ENCODE peak calls at places on chromosomes 7 and 10, in four cellular contexts. Z is left lung; W is CD8-positive, alpha-beta T cell; A is brain microvascular endothelial cell. X is an unnamed sample.

GRCh38 chr10:27143686-27144085 is 10.5 kb downstream of the YME1L1 start:
- DNase-seq in Z (no peak), A (no peak), W (no peak), X (no peak)

GRCh38 chr7:155216475-155217272 is 81.0 kb upstream of the INSIG1 start:
- DNase-seq in W (no peak), Z (no peak), A (no peak), X (no peak)

GRCh38 chr7:131506597-131506996 is 49.8 kb downstream of the PODXL start:
- DNase-seq in W (no peak), Z (no peak), A (no peak), X (no peak)

GRCh38 chr10:74799840-74800239 is 26.6 kb upstream of the KAT6B start:
- DNase-seq in W (no peak), Z (no peak), A (peak), X (no peak)

GRCh38 chr10:120505056-120505455 is 48.0 kb downstream of the PLPP4 start:
- DNase-seq in Z (no peak), W (no peak), A (no peak), X (no peak)

GRCh38 chr10:29590598-29591415 is 44.0 kb downstream of the SVIL start:
- DNase-seq in Z (no peak), W (peak), A (peak), X (no peak)

GRCh38 chr7:117383826-117384225 is 43.5 kb downstream of the ASZ1 start:
- DNase-seq in Z (no peak), A (no peak), W (no peak), X (no peak)

GRCh38 chr7:101913876-101914275 is 96.5 kb downstream of the CUX1 start:
- DNase-seq in Z (no peak), A (no peak), W (no peak), X (no peak)

GRCh38 chr7:149431486-149432120 is 29.3 kb downstream of the ZNF777 start:
- DNase-seq in Z (no peak), A (no peak), W (no peak), X (no peak)

GRCh38 chr7:92095424-92095823 is 38.9 kb downstream of the CYP51A1 start:
- DNase-seq in Z (no peak), A (no peak), W (no peak), X (no peak)

GRCh38 chr7:44565795-44566559 is 7.7 kb downstream of the DDX56 start:
- DNase-seq in W (no peak), Z (no peak), A (no peak), X (no peak)

GRCh38 chr7:11507929-11508328 is 324.1 kb downstream of the THSD7A start:
- DNase-seq in W (no peak), A (no peak), Z (no peak), X (no peak)

GRCh38 chr7:129950191-129950940 is 2.4 kb downstream of the UBE2H start:
- DNase-seq in Z (no peak), A (peak), W (no peak), X (no peak)

GRCh38 chr10:7915923-7916322 is 97.6 kb downstream of the TAF3 start:
- DNase-seq in Z (no peak), W (no peak), A (peak), X (no peak)

GRCh38 chr7:151379193-151379520 is 30.7 kb downstream of the WDR86 start:
- DNase-seq in W (no peak), A (no peak), Z (no peak), X (no peak)

GRCh38 chr7:44448456-44448855 is 42.0 kb downstream of the NUDCD3 start:
- DNase-seq in Z (no peak), A (no peak), W (no peak), X (no peak)

GRCh38 chr10:101130984-101131961 is at the start of gene TLX1:
- DNase-seq in Z (no peak), A (no peak), W (no peak), X (no peak)

GRCh38 chr7:113629244-113629643 is 289.6 kb downstream of the PPP1R3A start:
- DNase-seq in Z (no peak), W (no peak), A (no peak), X (no peak)

GRCh38 chr7:100874577-100875355 is at the start of gene SRRT:
- DNase-seq in Z (peak), A (peak), W (peak), X (peak)

GRCh38 chr7:158751743-158752142 is 47.1 kb upstream of the NCAPG2 start:
- DNase-seq in Z (no peak), A (no peak), W (no peak), X (no peak)

GRCh38 chr7:77351539-77352004 is 64.6 kb downstream of the GSAP start:
- DNase-seq in W (peak), Z (peak), A (no peak), X (no peak)

GRCh38 chr7:418636-419280 is 100.9 kb downstream of the PDGFA start:
- DNase-seq in A (no peak), W (no peak), Z (no peak), X (peak)

GRCh38 chr7:51292596-51292995 is 24.0 kb downstream of the COBL start:
- DNase-seq in W (no peak), Z (no peak), A (no peak), X (no peak)

GRCh38 chr7:131235489-131236317 is 92.0 kb upstream of the MKLN1 start:
- DNase-seq in A (peak), W (peak), Z (no peak), X (no peak)

GRCh38 chr7:36278767-36279171 is 110.9 kb upstream of the ANLN start:
- DNase-seq in Z (no peak), W (no peak), A (peak), X (no peak)

GRCh38 chr7:36871863-36872262 is 147.6 kb upstream of the AOAH start:
- DNase-seq in W (no peak), Z (no peak), A (no peak), X (no peak)

GRCh38 chr10:77904110-77904860 is 22.3 kb downstream of the DLG5 start:
- DNase-seq in Z (no peak), A (no peak), W (no peak), X (no peak)

GRCh38 chr10:31034041-31034918 is 2.6 kb upstream of the ZNF438 start:
- DNase-seq in Z (no peak), W (no peak), A (peak), X (no peak)

GRCh38 chr7:954330-955238 is at the start of gene ADAP1:
- DNase-seq in A (no peak), Z (peak), W (peak), X (peak)

GRCh38 chr7:132029369-132030160 is 473.1 kb upstream of the PODXL start:
- DNase-seq in Z (no peak), W (no peak), A (no peak), X (no peak)

GRCh38 chr7:101987494-101987893 is 170.1 kb downstream of the CUX1 start:
- DNase-seq in A (no peak), Z (no peak), W (no peak), X (no peak)

GRCh38 chr7:155345490-155345889 is 47.8 kb downstream of the INSIG1 start:
- DNase-seq in Z (no peak), W (no peak), A (no peak), X (no peak)

GRCh38 chr7:123271856-123272255 is 72.1 kb upstream of the SLC13A1 start:
- DNase-seq in W (no peak), A (no peak), Z (no peak), X (no peak)

GRCh38 chr7:123271231-123271630 is 71.5 kb upstream of the SLC13A1 start:
- DNase-seq in W (no peak), A (peak), Z (no peak), X (no peak)

GRCh38 chr7:123273185-123273584 is 73.4 kb upstream of the SLC13A1 start:
- DNase-seq in W (no peak), A (no peak), Z (no peak), X (no peak)

GRCh38 chr7:123275036-123275753 is 75.4 kb upstream of the SLC13A1 start:
- DNase-seq in W (no peak), A (peak), Z (no peak), X (no peak)

GRCh38 chr7:123270553-123270952 is 70.8 kb upstream of the SLC13A1 start:
- DNase-seq in A (no peak), Z (no peak), W (no peak), X (no peak)
- H3K27ac ChIP-seq in A (no peak), Z (no peak), W (no peak), X (no peak)

GRCh38 chr7:25625316-25625715 is 397.0 kb upstream of the NPVF start:
- DNase-seq in Z (no peak), A (no peak), W (no peak), X (no peak)
- H3K27ac ChIP-seq in Z (peak), A (no peak), W (no peak), X (peak)

DNA sequence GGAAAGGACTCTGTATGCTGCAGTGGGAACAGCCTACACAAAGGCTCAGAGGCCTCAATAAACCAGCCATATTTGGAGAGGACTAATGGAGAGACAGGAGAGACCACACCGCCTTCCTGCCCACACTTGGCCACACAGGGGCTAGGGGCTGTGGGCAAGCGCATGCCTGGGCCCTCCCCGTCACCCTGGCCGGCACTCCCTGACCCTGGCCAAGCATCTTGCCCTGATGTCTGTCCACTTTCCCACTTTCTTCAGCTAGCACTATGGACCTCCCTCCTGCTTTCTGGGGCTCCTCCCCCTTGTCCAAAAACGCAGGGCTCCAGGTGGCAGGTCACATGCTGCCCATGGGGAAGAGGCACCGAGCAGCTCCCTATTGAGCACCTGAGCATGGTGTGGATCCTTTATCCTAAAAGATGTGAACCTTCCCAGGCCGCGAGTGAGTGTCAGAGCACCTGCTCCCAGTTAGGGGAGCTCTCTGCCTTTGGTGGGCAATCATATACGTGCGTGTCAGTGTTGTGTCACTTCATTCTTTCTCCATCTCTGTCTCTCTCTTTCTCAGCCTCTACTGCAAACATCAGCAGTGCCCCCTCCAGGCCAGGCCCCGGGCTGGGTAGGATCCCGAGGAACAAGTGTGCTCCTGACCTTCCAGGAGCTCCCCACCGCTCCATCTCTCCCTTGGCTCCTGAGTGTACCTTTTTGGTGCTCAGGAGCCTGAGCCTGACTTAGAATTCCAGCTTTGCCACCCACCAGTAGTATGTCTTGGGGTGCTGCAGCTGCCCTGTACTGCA is 74.0 kb downstream of the ZMIZ1 start:
- DNase-seq in Z (no peak), A (no peak), W (no peak), X (no peak)
- H3K27ac ChIP-seq in Z (peak), A (no peak), W (no peak), X (peak)

DNA sequence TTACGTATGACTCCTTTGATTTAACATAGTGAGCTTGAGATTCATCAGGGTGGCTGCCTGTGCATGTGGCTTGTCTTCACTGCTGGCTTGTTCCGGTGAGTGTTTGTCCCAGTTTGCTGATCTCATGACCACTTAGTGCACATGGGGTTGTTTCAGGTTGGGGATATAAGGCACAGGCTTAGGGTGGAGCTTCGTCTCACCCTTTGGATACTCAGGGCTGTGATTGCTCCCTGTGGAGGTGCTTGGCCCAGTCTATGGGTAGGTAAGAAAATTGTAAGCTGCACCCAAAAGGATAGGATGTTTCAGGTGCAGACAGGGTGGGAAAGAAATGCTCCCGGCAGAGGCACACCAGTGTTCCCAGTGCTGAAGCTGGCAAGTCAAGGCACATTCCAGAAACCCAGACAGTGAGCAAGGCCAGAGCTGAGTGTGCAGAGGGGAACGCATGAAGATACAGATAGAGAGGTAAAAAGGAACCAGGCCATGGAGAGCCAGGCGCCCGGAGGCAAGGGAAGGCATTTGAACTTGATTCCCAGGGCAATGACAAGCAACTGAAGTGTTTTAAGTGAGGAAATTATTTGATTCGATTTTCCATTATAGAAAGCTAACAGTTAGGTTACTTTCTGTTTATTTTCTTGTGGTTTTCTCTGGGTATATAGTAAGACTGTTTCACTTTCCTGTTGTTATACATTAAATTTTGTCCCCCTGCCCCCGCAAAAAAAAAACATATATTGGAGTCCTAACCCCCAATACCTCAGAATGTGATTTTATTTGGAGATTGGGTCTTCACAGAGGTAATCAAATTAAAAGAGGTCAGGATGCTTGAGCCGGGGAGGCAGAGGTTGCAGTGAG is 289.8 kb upstream of the KLF6 start:
- DNase-seq in W (no peak), Z (no peak), A (peak), X (no peak)
- H3K27ac ChIP-seq in W (no peak), Z (no peak), A (peak), X (no peak)

GRCh38 chr10:49837685-49838084 is 75.6 kb upstream of the OGDHL start:
- DNase-seq in W (no peak), A (no peak), Z (no peak), X (no peak)

GRCh38 chr10:49837096-49837495 is 75.0 kb upstream of the OGDHL start:
- DNase-seq in Z (no peak), A (no peak), W (no peak), X (no peak)

GRCh38 chr10:49831352-49832040 is 69.4 kb upstream of the OGDHL start:
- DNase-seq in Z (no peak), A (peak), W (no peak), X (no peak)

GRCh38 chr10:49834201-49834600 is 72.1 kb upstream of the OGDHL start:
- DNase-seq in Z (no peak), A (no peak), W (no peak), X (no peak)

DNA sequence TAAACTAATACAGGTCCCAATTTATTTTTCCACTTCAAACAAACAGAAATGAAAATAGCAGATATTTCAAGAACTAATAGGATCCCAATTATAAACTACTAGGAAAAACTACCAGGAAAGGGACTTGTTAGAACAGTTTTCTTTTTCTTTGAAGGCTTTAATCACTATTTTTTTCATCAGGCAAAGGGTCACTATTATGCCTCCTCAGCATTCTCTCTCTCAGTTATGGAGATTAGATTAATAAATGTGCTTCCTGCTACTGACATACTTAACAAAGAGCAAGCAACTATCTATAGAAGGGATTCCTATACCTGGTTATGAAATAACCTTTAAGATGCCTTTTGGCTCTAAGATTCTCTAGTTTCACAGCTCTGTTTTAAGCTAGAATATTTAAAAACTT is 71.0 kb upstream of the OGDHL start:
- DNase-seq in Z (no peak), W (no peak), A (no peak), X (no peak)
- H3K27ac ChIP-seq in Z (no peak), W (no peak), A (no peak), X (no peak)

GRCh38 chr10:90138844-90139243 is 437.5 kb downstream of the KIF20B start:
- DNase-seq in W (no peak), Z (no peak), A (peak), X (no peak)

GRCh38 chr10:90133606-90134005 is 432.2 kb downstream of the KIF20B start:
- DNase-seq in W (no peak), Z (no peak), A (no peak), X (no peak)

GRCh38 chr10:90136731-90137316 is 435.4 kb downstream of the KIF20B start:
- DNase-seq in Z (no peak), W (no peak), A (no peak), X (no peak)
- H3K27ac ChIP-seq in Z (no peak), W (no peak), A (no peak), X (no peak)

GRCh38 chr7:74182453-74183090 is 8.4 kb downstream of the EIF4H start:
- DNase-seq in A (no peak), W (no peak), Z (no peak), X (no peak)
- H3K27ac ChIP-seq in A (no peak), W (no peak), Z (no peak), X (no peak)

GRCh38 chr10:124734311-124735166 is 9.6 kb downstream of the FAM53B start:
- DNase-seq in A (no peak), W (no peak), Z (no peak), X (no peak)
- H3K27ac ChIP-seq in A (no peak), W (no peak), Z (no peak), X (peak)

GRCh38 chr10:96389785-96390184 is 31.0 kb upstream of the OPALIN start:
- DNase-seq in W (no peak), A (no peak), Z (no peak), X (no peak)
- H3K27ac ChIP-seq in W (no peak), A (no peak), Z (no peak), X (no peak)

X was measured in lower lobe of right lung.